ENCODE peak calls at places on chromosomes 3 and 15, in seven cellular contexts. N is CD8-positive, alpha-beta T cell; A is cardiac muscle cell; Q is AG04450; K is brain microvascular endothelial cell; L is tibial nerve; U is choroid plexus epithelial cell. E is an unnamed sample.

GRCh38 chr15:101039461-101039860 is 120.3 kb downstream of the LRRK1 start:
- DNase-seq in N (no peak), A (peak; percentile 94), Q (no peak), K (peak; percentile 81), L (no peak), U (peak; percentile 77), E (no peak)

GRCh38 chr15:55789066-55789660 is 46.2 kb upstream of the PRTG start:
- DNase-seq in N (peak; percentile 41), A (no peak), Q (no peak), K (no peak), L (peak; percentile 67), U (no peak), E (no peak)

GRCh38 chr15:82810863-82811421 is 1.5 kb downstream of the WHAMM start:
- DNase-seq in N (peak; percentile 46), A (no peak), Q (no peak), K (no peak), L (no peak), U (peak; percentile 27), E (no peak)

GRCh38 chr3:24288538-24289236 is 206.0 kb downstream of the THRB start:
- DNase-seq in N (no peak), A (peak; percentile 60), Q (no peak), K (no peak), L (no peak), U (no peak), E (no peak)

GRCh38 chr3:78754066-78754743 is 1013.6 kb downstream of the ROBO1 start:
- DNase-seq in N (no peak), A (peak; percentile 66), Q (peak; percentile 8), K (peak; percentile 27), L (no peak), U (peak; percentile 59), E (peak; percentile 51)

GRCh38 chr3:134251731-134252391 is 1.2 kb upstream of the RYK start:
- DNase-seq in N (no peak), A (peak; percentile 51), Q (no peak), K (no peak), L (no peak), U (no peak), E (no peak)

GRCh38 chr3:74267583-74268184 is 346.8 kb downstream of the CNTN3 start:
- DNase-seq in N (no peak), A (peak; percentile 79), Q (peak; percentile 20), K (peak; percentile 49), L (peak; percentile 59), U (peak; percentile 87), E (peak; percentile 66)

GRCh38 chr3:115913069-115913686 is 289.9 kb downstream of the GAP43 start:
- DNase-seq in N (no peak), A (no peak), Q (no peak), K (no peak), L (no peak), U (peak; percentile 47), E (peak; percentile 22)

GRCh38 chr3:113556556-113557335 is 24.4 kb downstream of the SIDT1 start:
- DNase-seq in N (no peak), A (no peak), Q (no peak), K (no peak), L (no peak), U (no peak), E (no peak)

GRCh38 chr3:35183915-35184675 is 455.2 kb upstream of the ARPP21 start:
- DNase-seq in N (no peak), A (peak; percentile 20), Q (no peak), K (peak; percentile 22), L (no peak), U (peak; percentile 54), E (peak; percentile 8)

GRCh38 chr15:57635300-57635944 is 43.7 kb downstream of the MYZAP start:
- DNase-seq in N (no peak), A (peak; percentile 14), Q (no peak), K (no peak), L (no peak), U (no peak), E (peak; percentile 50)

GRCh38 chr3:128064962-128065361 is 12.7 kb downstream of the SEC61A1 start:
- DNase-seq in N (no peak), A (no peak), Q (no peak), K (no peak), L (no peak), U (no peak), E (no peak)

GRCh38 chr3:38638354-38638753 is 11.1 kb downstream of the SCN5A start:
- DNase-seq in N (no peak), A (no peak), Q (no peak), K (no peak), L (no peak), U (no peak), E (no peak)

GRCh38 chr15:90903733-90904536 is 833 bp downstream of the MAN2A2 start:
- DNase-seq in N (no peak), A (no peak), Q (no peak), K (no peak), L (no peak), U (peak; percentile 13), E (no peak)

GRCh38 chr15:62742409-62743171 is 300.0 kb upstream of the TPM1 start:
- DNase-seq in N (peak; percentile 37), A (peak; percentile 93), Q (peak; percentile 73), K (peak; percentile 48), L (peak; percentile 63), U (peak; percentile 86), E (peak; percentile 97)

GRCh38 chr15:66673410-66674322 is 28.4 kb upstream of the SMAD6 start:
- DNase-seq in N (peak; percentile 20), A (peak; percentile 77), Q (no peak), K (no peak), L (no peak), U (peak; percentile 34), E (no peak)

GRCh38 chr3:16056210-16056607 is 118.3 kb upstream of the GALNT15 start:
- DNase-seq in N (no peak), A (peak; percentile 39), Q (no peak), K (no peak), L (peak; percentile 79), U (peak; percentile 86), E (peak; percentile 43)

GRCh38 chr15:25177955-25178801 is 223.4 kb downstream of the SNRPN start:
- DNase-seq in N (peak; percentile 5), A (no peak), Q (no peak), K (no peak), L (peak; percentile 2), U (no peak), E (no peak)

GRCh38 chr15:101027920-101028319 is 108.8 kb downstream of the LRRK1 start:
- DNase-seq in N (no peak), A (no peak), Q (no peak), K (no peak), L (no peak), U (no peak), E (no peak)

DNA sequence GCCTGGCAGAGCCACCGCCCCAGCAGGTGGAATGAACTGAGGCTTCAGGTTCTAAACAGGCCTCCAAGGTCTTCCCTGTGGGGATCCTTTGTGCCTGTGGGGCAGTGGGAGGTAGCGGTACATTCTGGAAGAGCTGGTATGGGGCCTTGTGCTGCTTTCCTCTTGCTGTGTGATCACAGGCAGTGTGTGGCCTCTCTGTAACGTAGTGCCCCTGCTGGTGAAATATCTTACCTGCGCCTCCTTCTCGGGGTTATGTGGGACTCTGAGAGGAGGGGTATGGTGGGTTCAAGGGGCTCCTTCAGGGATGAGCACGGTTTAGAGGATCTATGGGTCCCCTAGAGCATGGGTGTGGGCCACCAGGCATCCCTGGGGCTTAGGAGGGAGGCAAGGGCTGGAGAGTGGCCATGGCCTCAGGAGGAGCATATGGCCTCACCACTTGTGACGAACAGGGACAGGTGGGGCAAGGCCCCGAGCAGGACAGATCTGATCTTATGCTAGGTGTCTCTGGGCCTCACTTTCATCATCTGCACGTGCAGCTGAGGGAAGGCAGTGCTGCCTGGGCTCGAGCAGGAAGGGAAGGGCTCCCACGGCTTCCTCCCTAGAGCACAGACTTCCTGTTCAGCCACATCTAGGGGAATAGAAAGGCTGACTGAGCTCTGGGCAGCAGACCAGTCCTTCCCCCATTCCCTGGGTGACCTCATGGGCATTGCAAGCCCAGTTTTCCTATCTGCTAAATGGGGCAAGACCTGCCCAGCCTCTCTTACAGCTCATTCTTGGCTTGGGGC is 1.9 kb upstream of the ALS2CL start:
- DNase-seq in N (peak; percentile 37), A (peak; percentile 65), Q (no peak), K (no peak), L (peak; percentile 53), U (no peak), E (no peak)
- TF ChIP-seq CTCF in N (peak; percentile 53), A (peak; percentile 28), Q (peak; percentile 34), K (peak; percentile 52), L (no peak), U (peak; percentile 43), E (peak; percentile 7)

DNA sequence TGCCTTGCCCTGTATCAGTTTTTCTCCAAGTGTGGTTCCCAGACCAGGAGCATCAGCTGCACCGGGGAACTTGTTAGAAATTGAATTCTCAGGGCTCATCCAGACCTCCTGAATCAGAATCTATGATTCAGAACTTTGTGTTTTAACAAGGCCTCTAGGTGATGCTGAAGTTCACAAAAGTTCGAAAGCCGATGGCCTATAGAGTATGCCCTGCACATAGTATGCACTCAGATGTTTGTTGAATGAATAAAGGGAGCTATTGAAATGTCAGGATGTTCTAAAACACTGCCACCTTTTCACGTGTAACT is 666 bp upstream of the LARP6 start:
- DNase-seq in N (no peak), A (peak; percentile 46), Q (no peak), K (peak; percentile 40), L (peak; percentile 40), U (peak; percentile 72), E (peak; percentile 79)
- TF ChIP-seq CTCF in N (no peak), A (peak; percentile 9), Q (peak; percentile 27), K (peak; percentile 13), L (no peak), U (peak; percentile 30), E (no peak)

GRCh38 chr3:195271859-195272243 is 892 bp upstream of the XXYLT1 start:
- DNase-seq in N (no peak), A (no peak), Q (no peak), K (no peak), L (no peak), U (no peak), E (no peak)
- TF ChIP-seq CTCF in N (no peak), A (no peak), Q (no peak), K (no peak), L (no peak), U (no peak), E (no peak)

DNA sequence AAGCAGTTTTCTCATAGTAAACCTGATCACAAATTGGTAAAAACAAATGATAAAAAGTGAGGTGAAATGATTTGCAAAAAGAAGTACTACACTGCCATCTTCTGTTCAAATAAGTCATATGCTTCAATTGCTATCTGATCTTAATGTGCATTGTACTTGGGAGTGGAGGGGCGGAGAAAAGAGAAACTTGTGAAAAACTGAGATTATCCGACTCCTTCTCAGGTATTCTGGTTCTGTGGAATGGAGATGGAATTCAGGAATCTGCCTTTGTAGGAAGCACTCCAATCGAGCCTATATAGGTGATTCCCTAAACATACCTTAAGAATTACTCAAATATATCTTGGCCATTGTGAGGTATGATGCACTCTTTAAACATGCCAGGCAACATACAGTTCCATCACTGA is 180.6 kb downstream of the CHL1 start:
- DNase-seq in N (no peak), A (peak; percentile 7), Q (no peak), K (no peak), L (no peak), U (peak; percentile 39), E (peak; percentile 1)
- TF ChIP-seq CTCF in N (no peak), A (peak; percentile 9), Q (peak; percentile 60), K (peak; percentile 43), L (peak; percentile 36), U (peak; percentile 41), E (no peak)